ENCODE peak calls at places on chromosomes 13 and 19, in four cellular contexts. One of them, this sample, is unnamed.

GRCh38 chr13:25932353-25932752 is 119.5 kb downstream of the SHISA2 start:
- DNase-seq in HepG2: no peak
- DNase-seq in GM12878: no peak
- DNase-seq in K562: no peak
- DNase-seq in this sample: no peak

GRCh38 chr13:67133476-67133875 is 96.7 kb downstream of the PCDH9 start:
- DNase-seq in HepG2: no peak
- DNase-seq in K562: no peak
- DNase-seq in GM12878: no peak
- DNase-seq in this sample: no peak

GRCh38 chr13:98954313-98954712 is 23.6 kb downstream of the DOCK9 start:
- DNase-seq in K562: no peak
- DNase-seq in GM12878: no peak
- DNase-seq in HepG2: no peak
- DNase-seq in this sample: peak; percentile 47

GRCh38 chr13:28503182-28503980 is 8.5 kb upstream of the FLT1 start:
- DNase-seq in K562: no peak
- DNase-seq in GM12878: no peak
- DNase-seq in HepG2: no peak
- DNase-seq in this sample: no peak

GRCh38 chr13:67281476-67281875 is 51.3 kb upstream of the PCDH9 start:
- DNase-seq in HepG2: no peak
- DNase-seq in GM12878: no peak
- DNase-seq in K562: no peak
- DNase-seq in this sample: no peak

GRCh38 chr13:112969692-112970338 is 801 bp downstream of the MCF2L start:
- DNase-seq in GM12878: no peak
- DNase-seq in K562: no peak
- DNase-seq in HepG2: no peak
- DNase-seq in this sample: no peak

GRCh38 chr19:54650108-54650666 is 12.6 kb upstream of the LILRB4 start:
- DNase-seq in GM12878: no peak
- DNase-seq in K562: no peak
- DNase-seq in HepG2: no peak
- DNase-seq in this sample: no peak

GRCh38 chr19:39086401-39086800 is 2.2 kb downstream of the ACP7 start:
- DNase-seq in GM12878: no peak
- DNase-seq in K562: no peak
- DNase-seq in HepG2: no peak
- DNase-seq in this sample: no peak

GRCh38 chr13:23751195-23751594 is 138.0 kb downstream of the MIPEP start:
- DNase-seq in K562: no peak
- DNase-seq in GM12878: peak; percentile 41
- DNase-seq in HepG2: peak; percentile 12
- DNase-seq in this sample: no peak

GRCh38 chr13:46348976-46349375 is 38.1 kb downstream of the RUBCNL start:
- DNase-seq in GM12878: no peak
- DNase-seq in HepG2: no peak
- DNase-seq in K562: no peak
- DNase-seq in this sample: no peak

GRCh38 chr13:60572003-60572792 is 175.2 kb downstream of the TDRD3 start:
- DNase-seq in K562: no peak
- DNase-seq in GM12878: no peak
- DNase-seq in HepG2: peak; percentile 83
- DNase-seq in this sample: no peak

GRCh38 chr13:26946675-26947342 is 186.2 kb upstream of the GPR12 start:
- DNase-seq in HepG2: peak; percentile 64
- DNase-seq in GM12878: peak; percentile 16
- DNase-seq in K562: peak; percentile 39
- DNase-seq in this sample: no peak

GRCh38 chr19:7679017-7679720 is 1.5 kb upstream of the TRAPPC5 start:
- DNase-seq in GM12878: no peak
- DNase-seq in HepG2: peak; percentile 36
- DNase-seq in K562: peak; percentile 26
- DNase-seq in this sample: no peak

GRCh38 chr13:97313481-97313880 is 91.3 kb downstream of the MBNL2 start:
- DNase-seq in K562: no peak
- DNase-seq in HepG2: no peak
- DNase-seq in GM12878: no peak
- DNase-seq in this sample: no peak

GRCh38 chr13:36096411-36097184 is 34.6 kb downstream of the DCLK1 start:
- DNase-seq in K562: no peak
- DNase-seq in HepG2: no peak
- DNase-seq in GM12878: no peak
- DNase-seq in this sample: no peak

GRCh38 chr13:73074101-73074500 is 15.3 kb downstream of the KLF5 start:
- DNase-seq in GM12878: no peak
- DNase-seq in HepG2: no peak
- DNase-seq in K562: no peak
- DNase-seq in this sample: no peak

GRCh38 chr13:32045963-32046785 is 14.6 kb downstream of the FRY start:
- DNase-seq in HepG2: peak; percentile 92
- DNase-seq in K562: no peak
- DNase-seq in GM12878: no peak
- DNase-seq in this sample: no peak

GRCh38 chr13:101535192-101535746 is 82.8 kb downstream of the ITGBL1 start:
- DNase-seq in K562: no peak
- DNase-seq in GM12878: no peak
- DNase-seq in HepG2: no peak
- DNase-seq in this sample: no peak

DNA sequence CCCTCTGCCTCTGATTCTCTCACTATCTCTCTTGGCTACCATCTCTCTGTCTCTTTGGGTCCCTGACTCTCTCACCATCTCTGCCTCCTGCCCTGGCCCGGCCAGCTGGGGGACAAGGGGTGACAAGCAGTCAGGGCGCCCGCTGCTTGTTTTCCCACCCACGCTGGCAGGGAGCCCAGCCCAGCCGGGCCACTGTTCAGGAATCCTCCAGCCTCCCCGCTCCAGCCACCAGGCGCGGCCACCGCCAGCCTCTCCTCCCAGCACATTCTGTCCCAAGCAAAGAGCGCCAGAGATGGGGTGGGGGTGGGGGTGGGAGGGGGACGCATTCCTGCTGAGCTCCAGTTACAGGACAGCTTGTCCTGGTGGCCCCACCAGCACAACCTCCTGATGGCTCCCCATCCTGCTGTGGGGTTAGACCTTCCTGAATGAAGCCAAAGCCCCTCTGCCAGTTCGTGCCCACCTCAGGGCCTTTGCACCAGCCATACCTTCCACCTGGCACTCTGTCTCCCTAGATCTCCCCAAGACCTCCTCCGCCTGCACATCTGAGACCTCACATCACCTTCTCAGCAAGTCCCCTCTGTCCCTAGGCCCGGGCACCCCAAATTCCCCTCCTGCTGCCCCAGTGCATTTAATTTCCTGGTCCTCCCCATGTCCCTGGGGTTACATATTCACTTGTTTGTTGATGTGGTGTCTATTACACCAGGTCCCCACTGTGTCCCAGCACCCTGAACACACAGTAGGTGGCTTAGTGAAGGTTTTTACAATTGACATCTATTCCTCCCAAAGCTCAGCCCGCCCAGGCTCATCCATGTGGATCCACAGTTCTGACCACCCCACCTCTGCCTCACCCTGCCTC is 12.5 kb downstream of the ARRDC2 start:
- DNase-seq in K562: no peak
- DNase-seq in HepG2: peak; percentile 51
- DNase-seq in GM12878: no peak
- DNase-seq in this sample: no peak
- TF ChIP-seq TAF1 in K562: no peak
- TF ChIP-seq TAF1 in HepG2: no peak
- TF ChIP-seq TAF1 in GM12878: no peak
- TF ChIP-seq TAF1 in this sample: no peak

GRCh38 chr13:20305587-20305986 is 73.5 kb upstream of the GJB6 start:
- DNase-seq in GM12878: no peak
- DNase-seq in HepG2: no peak
- DNase-seq in K562: no peak
- DNase-seq in this sample: no peak
- TF ChIP-seq SRF in GM12878: no peak
- TF ChIP-seq SRF in HepG2: no peak
- TF ChIP-seq SRF in K562: no peak
- TF ChIP-seq SRF in this sample: no peak

GRCh38 chr13:75792526-75793187 is 156.5 kb downstream of the LMO7 start:
- DNase-seq in GM12878: no peak
- DNase-seq in HepG2: peak; percentile 95
- DNase-seq in K562: no peak
- DNase-seq in this sample: no peak
- TF ChIP-seq TAF1 in GM12878: no peak
- TF ChIP-seq TAF1 in HepG2: no peak
- TF ChIP-seq TAF1 in K562: no peak
- TF ChIP-seq TAF1 in this sample: no peak

DNA sequence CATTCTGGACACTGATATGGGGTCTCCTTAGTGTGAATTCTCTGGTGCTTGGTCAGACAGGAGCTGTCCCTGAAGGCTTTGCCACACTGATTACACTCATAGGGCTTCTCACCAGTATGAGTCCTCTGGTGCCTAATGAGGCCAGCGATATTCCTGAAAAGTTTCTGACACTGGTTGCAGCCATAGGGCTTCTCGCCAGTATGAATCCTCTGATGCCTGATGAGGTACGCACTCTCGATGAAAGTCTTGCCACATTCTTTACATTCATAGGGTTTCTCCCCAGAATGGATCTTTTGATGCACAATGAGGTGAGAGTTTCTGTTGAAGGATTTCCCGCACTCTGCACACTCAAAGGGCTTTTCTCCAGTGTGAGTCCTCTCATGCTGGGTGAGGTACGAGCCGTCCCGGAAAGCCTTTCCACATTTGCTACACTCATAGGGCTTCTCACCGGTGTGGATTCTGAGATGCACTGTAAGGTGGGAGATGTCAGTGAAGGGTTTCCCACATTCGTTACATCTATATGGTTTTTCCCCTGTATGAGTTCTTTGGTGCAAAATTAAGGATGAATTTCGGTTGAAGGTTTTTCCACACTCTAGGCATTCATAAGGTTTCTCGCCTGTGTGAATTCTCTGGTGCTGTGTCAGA is 22.4 kb downstream of the ZNF329 start:
- DNase-seq in HepG2: no peak
- DNase-seq in K562: no peak
- DNase-seq in GM12878: no peak
- DNase-seq in this sample: no peak
- TF ChIP-seq SRF in HepG2: no peak
- TF ChIP-seq SRF in K562: no peak
- TF ChIP-seq SRF in GM12878: no peak
- TF ChIP-seq SRF in this sample: no peak

DNA sequence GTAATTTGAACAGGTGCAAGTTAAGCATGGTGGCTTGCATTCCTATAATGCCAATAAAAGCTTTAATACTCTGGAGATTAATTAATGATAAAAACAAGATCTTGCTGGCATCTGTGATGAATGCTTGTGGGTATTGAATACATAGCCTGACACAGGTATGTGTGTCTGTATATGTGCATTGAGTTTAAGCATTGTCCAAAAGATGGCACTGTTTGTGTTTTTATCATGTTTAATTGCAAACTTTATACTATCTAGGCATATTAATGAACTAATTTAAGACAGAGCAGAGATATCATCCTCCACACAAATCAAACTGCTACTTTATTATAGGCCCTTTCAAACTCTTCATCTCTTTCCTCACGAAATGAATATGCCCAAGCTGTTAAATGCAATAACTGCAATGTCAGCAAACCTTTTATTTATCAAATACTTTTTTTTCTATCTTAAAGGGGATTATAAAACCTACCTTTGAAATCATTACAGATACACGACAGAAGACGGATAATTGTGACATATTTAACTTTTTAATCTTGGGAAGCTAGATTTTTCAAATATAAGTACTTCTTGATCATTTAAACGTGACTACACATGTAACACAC is 86.5 kb downstream of the TNFSF11 start:
- DNase-seq in GM12878: no peak
- DNase-seq in HepG2: no peak
- DNase-seq in K562: no peak
- DNase-seq in this sample: no peak
- TF ChIP-seq TAF1 in GM12878: no peak
- TF ChIP-seq TAF1 in HepG2: no peak
- TF ChIP-seq TAF1 in K562: no peak
- TF ChIP-seq TAF1 in this sample: no peak